ENCODE peak calls at places on chromosomes 5 and 9, in ten cellular contexts. One of them, this sample, is unnamed.
A peak's percentile ranks its signal among the peaks of the same experiment; 100 is the strongest.

GRCh38 chr5:139141841-139142240 is 56.3 kb downstream of the SIL1 start:
- DNase-seq in MCF 10A: peak; percentile 71
- DNase-seq in AG08396: peak; percentile 44
- DNase-seq in SJSA1: no peak
- DNase-seq in breast epithelium: no peak
- DNase-seq in left ventricle myocardium superior: peak; percentile 72
- DNase-seq in HT1080: no peak
- DNase-seq in mesenteric fat pad: no peak
- DNase-seq in Ammon's horn: no peak
- DNase-seq in naive B cell: no peak
- DNase-seq in this sample: no peak

GRCh38 chr9:95552814-95553546 is 36.2 kb upstream of the PTCH1 start:
- DNase-seq in MCF 10A: no peak
- DNase-seq in AG08396: no peak
- DNase-seq in SJSA1: no peak
- DNase-seq in breast epithelium: no peak
- DNase-seq in left ventricle myocardium superior: peak; percentile 61
- DNase-seq in HT1080: no peak
- DNase-seq in mesenteric fat pad: no peak
- DNase-seq in Ammon's horn: no peak
- DNase-seq in naive B cell: no peak
- DNase-seq in this sample: no peak

GRCh38 chr9:109331353-109331752 is 10.5 kb upstream of the EPB41L4B start:
- DNase-seq in MCF 10A: peak; percentile 64
- DNase-seq in AG08396: no peak
- DNase-seq in SJSA1: no peak
- DNase-seq in breast epithelium: peak; percentile 95
- DNase-seq in left ventricle myocardium superior: peak; percentile 57
- DNase-seq in HT1080: no peak
- DNase-seq in mesenteric fat pad: peak; percentile 69
- DNase-seq in Ammon's horn: peak; percentile 44
- DNase-seq in naive B cell: no peak
- DNase-seq in this sample: no peak

GRCh38 chr5:174645677-174646076 is 78.7 kb upstream of the MSX2 start:
- DNase-seq in MCF 10A: no peak
- DNase-seq in AG08396: no peak
- DNase-seq in SJSA1: no peak
- DNase-seq in breast epithelium: no peak
- DNase-seq in left ventricle myocardium superior: no peak
- DNase-seq in HT1080: no peak
- DNase-seq in mesenteric fat pad: peak; percentile 41
- DNase-seq in Ammon's horn: no peak
- DNase-seq in naive B cell: no peak
- DNase-seq in this sample: no peak

GRCh38 chr5:154214236-154215106 is 23.9 kb downstream of the GALNT10 start:
- DNase-seq in MCF 10A: peak; percentile 92
- DNase-seq in AG08396: no peak
- DNase-seq in SJSA1: no peak
- DNase-seq in breast epithelium: no peak
- DNase-seq in left ventricle myocardium superior: no peak
- DNase-seq in HT1080: peak; percentile 77
- DNase-seq in mesenteric fat pad: no peak
- DNase-seq in Ammon's horn: no peak
- DNase-seq in naive B cell: no peak
- DNase-seq in this sample: no peak

GRCh38 chr9:123679330-123679987 is 250.5 kb downstream of the DENND1A start:
- DNase-seq in MCF 10A: no peak
- DNase-seq in AG08396: peak; percentile 12
- DNase-seq in SJSA1: no peak
- DNase-seq in breast epithelium: no peak
- DNase-seq in left ventricle myocardium superior: no peak
- DNase-seq in HT1080: no peak
- DNase-seq in mesenteric fat pad: no peak
- DNase-seq in Ammon's horn: no peak
- DNase-seq in naive B cell: peak; percentile 31
- DNase-seq in this sample: no peak

GRCh38 chr9:12643686-12644085 is 49.5 kb upstream of the TYRP1 start:
- DNase-seq in MCF 10A: no peak
- DNase-seq in AG08396: no peak
- DNase-seq in SJSA1: no peak
- DNase-seq in breast epithelium: no peak
- DNase-seq in left ventricle myocardium superior: no peak
- DNase-seq in HT1080: no peak
- DNase-seq in mesenteric fat pad: no peak
- DNase-seq in Ammon's horn: no peak
- DNase-seq in naive B cell: no peak
- DNase-seq in this sample: no peak

GRCh38 chr5:127863161-127863560 is 160.0 kb downstream of the CCDC192 start:
- DNase-seq in MCF 10A: no peak
- DNase-seq in AG08396: no peak
- DNase-seq in SJSA1: peak; percentile 65
- DNase-seq in breast epithelium: no peak
- DNase-seq in left ventricle myocardium superior: no peak
- DNase-seq in HT1080: no peak
- DNase-seq in mesenteric fat pad: no peak
- DNase-seq in Ammon's horn: no peak
- DNase-seq in naive B cell: no peak
- DNase-seq in this sample: no peak

GRCh38 chr5:77428033-77428432 is 64.1 kb downstream of the WDR41 start:
- DNase-seq in MCF 10A: no peak
- DNase-seq in AG08396: no peak
- DNase-seq in SJSA1: no peak
- DNase-seq in breast epithelium: no peak
- DNase-seq in left ventricle myocardium superior: no peak
- DNase-seq in HT1080: no peak
- DNase-seq in mesenteric fat pad: no peak
- DNase-seq in Ammon's horn: no peak
- DNase-seq in naive B cell: no peak
- DNase-seq in this sample: no peak

GRCh38 chr5:112693301-112693700 is 44.4 kb upstream of the APC start:
- DNase-seq in MCF 10A: no peak
- DNase-seq in AG08396: no peak
- DNase-seq in SJSA1: no peak
- DNase-seq in breast epithelium: no peak
- DNase-seq in left ventricle myocardium superior: no peak
- DNase-seq in HT1080: no peak
- DNase-seq in mesenteric fat pad: no peak
- DNase-seq in Ammon's horn: no peak
- DNase-seq in naive B cell: no peak
- DNase-seq in this sample: no peak

GRCh38 chr9:134205636-134206316 is 41.4 kb upstream of the RNU6ATAC start:
- DNase-seq in MCF 10A: no peak
- DNase-seq in AG08396: no peak
- DNase-seq in SJSA1: no peak
- DNase-seq in breast epithelium: no peak
- DNase-seq in left ventricle myocardium superior: peak; percentile 84
- DNase-seq in HT1080: peak; percentile 40
- DNase-seq in mesenteric fat pad: no peak
- DNase-seq in Ammon's horn: peak; percentile 76
- DNase-seq in naive B cell: no peak
- DNase-seq in this sample: no peak

GRCh38 chr9:94222870-94223269 is 36.2 kb upstream of the ZNF169 start:
- DNase-seq in MCF 10A: peak; percentile 17
- DNase-seq in AG08396: no peak
- DNase-seq in SJSA1: no peak
- DNase-seq in breast epithelium: no peak
- DNase-seq in left ventricle myocardium superior: no peak
- DNase-seq in HT1080: peak; percentile 2
- DNase-seq in mesenteric fat pad: no peak
- DNase-seq in Ammon's horn: no peak
- DNase-seq in naive B cell: no peak
- DNase-seq in this sample: no peak

GRCh38 chr9:37325778-37326177 is 96.7 kb upstream of the GRHPR start:
- DNase-seq in MCF 10A: peak; percentile 39
- DNase-seq in AG08396: no peak
- DNase-seq in SJSA1: no peak
- DNase-seq in breast epithelium: no peak
- DNase-seq in left ventricle myocardium superior: no peak
- DNase-seq in HT1080: no peak
- DNase-seq in mesenteric fat pad: no peak
- DNase-seq in Ammon's horn: no peak
- DNase-seq in naive B cell: no peak
- DNase-seq in this sample: no peak

GRCh38 chr9:136939431-136939995 is 5.0 kb downstream of the FBXW5 start:
- DNase-seq in MCF 10A: no peak
- DNase-seq in AG08396: no peak
- DNase-seq in SJSA1: no peak
- DNase-seq in breast epithelium: no peak
- DNase-seq in left ventricle myocardium superior: peak; percentile 26
- DNase-seq in HT1080: no peak
- DNase-seq in mesenteric fat pad: no peak
- DNase-seq in Ammon's horn: no peak
- DNase-seq in naive B cell: no peak
- DNase-seq in this sample: no peak

GRCh38 chr5:6752236-6752635 is 39.0 kb downstream of the TENT4A start:
- DNase-seq in MCF 10A: no peak
- DNase-seq in AG08396: no peak
- DNase-seq in SJSA1: no peak
- DNase-seq in breast epithelium: no peak
- DNase-seq in left ventricle myocardium superior: no peak
- DNase-seq in HT1080: no peak
- DNase-seq in mesenteric fat pad: peak; percentile 55
- DNase-seq in Ammon's horn: no peak
- DNase-seq in naive B cell: no peak
- DNase-seq in this sample: no peak

GRCh38 chr5:76402880-76403712 is at the start of gene IQGAP2:
- DNase-seq in MCF 10A: peak; percentile 67
- DNase-seq in AG08396: peak; percentile 71
- DNase-seq in SJSA1: peak; percentile 66
- DNase-seq in breast epithelium: peak; percentile 71
- DNase-seq in left ventricle myocardium superior: peak; percentile 83
- DNase-seq in HT1080: peak; percentile 47
- DNase-seq in mesenteric fat pad: peak; percentile 94
- DNase-seq in Ammon's horn: peak; percentile 57
- DNase-seq in naive B cell: peak; percentile 92
- DNase-seq in this sample: peak; percentile 87

GRCh38 chr9:130181645-130182044 is 9.4 kb downstream of the NCS1 start:
- DNase-seq in MCF 10A: no peak
- DNase-seq in AG08396: no peak
- DNase-seq in SJSA1: no peak
- DNase-seq in breast epithelium: no peak
- DNase-seq in left ventricle myocardium superior: no peak
- DNase-seq in HT1080: no peak
- DNase-seq in mesenteric fat pad: no peak
- DNase-seq in Ammon's horn: no peak
- DNase-seq in naive B cell: no peak
- DNase-seq in this sample: no peak

GRCh38 chr9:134231330-134231745 is 67.0 kb upstream of the RNU6ATAC start:
- DNase-seq in MCF 10A: no peak
- DNase-seq in AG08396: no peak
- DNase-seq in SJSA1: no peak
- DNase-seq in breast epithelium: no peak
- DNase-seq in left ventricle myocardium superior: peak; percentile 58
- DNase-seq in HT1080: no peak
- DNase-seq in mesenteric fat pad: no peak
- DNase-seq in Ammon's horn: no peak
- DNase-seq in naive B cell: no peak
- DNase-seq in this sample: no peak

GRCh38 chr5:107248065-107248695 is 422.6 kb downstream of the EFNA5 start:
- DNase-seq in MCF 10A: peak; percentile 67
- DNase-seq in AG08396: peak; percentile 18
- DNase-seq in SJSA1: peak; percentile 20
- DNase-seq in breast epithelium: no peak
- DNase-seq in left ventricle myocardium superior: peak; percentile 41
- DNase-seq in HT1080: peak; percentile 40
- DNase-seq in mesenteric fat pad: no peak
- DNase-seq in Ammon's horn: peak; percentile 53
- DNase-seq in naive B cell: peak; percentile 1
- DNase-seq in this sample: no peak

GRCh38 chr5:1505506-1506241 is 18.1 kb downstream of the LPCAT1 start:
- DNase-seq in MCF 10A: no peak
- DNase-seq in AG08396: no peak
- DNase-seq in SJSA1: no peak
- DNase-seq in breast epithelium: no peak
- DNase-seq in left ventricle myocardium superior: peak; percentile 23
- DNase-seq in HT1080: no peak
- DNase-seq in mesenteric fat pad: no peak
- DNase-seq in Ammon's horn: no peak
- DNase-seq in naive B cell: no peak
- DNase-seq in this sample: no peak

GRCh38 chr5:71932131-71932635 is 175.1 kb upstream of the MAP1B start:
- DNase-seq in MCF 10A: no peak
- DNase-seq in AG08396: no peak
- DNase-seq in SJSA1: no peak
- DNase-seq in breast epithelium: no peak
- DNase-seq in left ventricle myocardium superior: no peak
- DNase-seq in HT1080: peak; percentile 76
- DNase-seq in mesenteric fat pad: no peak
- DNase-seq in Ammon's horn: no peak
- DNase-seq in naive B cell: no peak
- DNase-seq in this sample: no peak

GRCh38 chr5:181121675-181122561 is 9.1 kb downstream of the OR2V1 start:
- DNase-seq in MCF 10A: no peak
- DNase-seq in AG08396: no peak
- DNase-seq in SJSA1: no peak
- DNase-seq in breast epithelium: no peak
- DNase-seq in left ventricle myocardium superior: no peak
- DNase-seq in HT1080: no peak
- DNase-seq in mesenteric fat pad: peak; percentile 85
- DNase-seq in Ammon's horn: no peak
- DNase-seq in naive B cell: no peak
- DNase-seq in this sample: peak; percentile 50

GRCh38 chr9:102507044-102507687 is 488.0 kb upstream of the CYLC2 start:
- DNase-seq in MCF 10A: no peak
- DNase-seq in AG08396: no peak
- DNase-seq in SJSA1: no peak
- DNase-seq in breast epithelium: no peak
- DNase-seq in left ventricle myocardium superior: no peak
- DNase-seq in HT1080: no peak
- DNase-seq in mesenteric fat pad: no peak
- DNase-seq in Ammon's horn: no peak
- DNase-seq in naive B cell: no peak
- DNase-seq in this sample: no peak

GRCh38 chr5:44365351-44365750 is 23.9 kb downstream of the FGF10 start:
- DNase-seq in MCF 10A: peak; percentile 55
- DNase-seq in AG08396: no peak
- DNase-seq in SJSA1: no peak
- DNase-seq in breast epithelium: no peak
- DNase-seq in left ventricle myocardium superior: no peak
- DNase-seq in HT1080: no peak
- DNase-seq in mesenteric fat pad: no peak
- DNase-seq in Ammon's horn: no peak
- DNase-seq in naive B cell: no peak
- DNase-seq in this sample: no peak

GRCh38 chr9:137740311-137740710 is 121.5 kb downstream of the EHMT1 start:
- DNase-seq in MCF 10A: no peak
- DNase-seq in AG08396: peak; percentile 48
- DNase-seq in SJSA1: no peak
- DNase-seq in breast epithelium: no peak
- DNase-seq in left ventricle myocardium superior: peak; percentile 74
- DNase-seq in HT1080: no peak
- DNase-seq in mesenteric fat pad: peak; percentile 85
- DNase-seq in Ammon's horn: no peak
- DNase-seq in naive B cell: no peak
- DNase-seq in this sample: no peak

GRCh38 chr5:1053391-1054017 is 44.9 kb downstream of the NKD2 start:
- DNase-seq in MCF 10A: no peak
- DNase-seq in AG08396: no peak
- DNase-seq in SJSA1: no peak
- DNase-seq in breast epithelium: no peak
- DNase-seq in left ventricle myocardium superior: peak; percentile 56
- DNase-seq in HT1080: no peak
- DNase-seq in mesenteric fat pad: no peak
- DNase-seq in Ammon's horn: no peak
- DNase-seq in naive B cell: no peak
- DNase-seq in this sample: no peak

GRCh38 chr9:124280176-124280691 is 22.5 kb downstream of the NEK6 start:
- DNase-seq in MCF 10A: no peak
- DNase-seq in AG08396: peak; percentile 73
- DNase-seq in SJSA1: peak; percentile 51
- DNase-seq in breast epithelium: no peak
- DNase-seq in left ventricle myocardium superior: no peak
- DNase-seq in HT1080: peak; percentile 54
- DNase-seq in mesenteric fat pad: no peak
- DNase-seq in Ammon's horn: no peak
- DNase-seq in naive B cell: no peak
- DNase-seq in this sample: no peak